ENCODE peak calls at places on chromosome 15, in five cellular contexts. H is neuronal stem cell, D is cardiac muscle cell, U is heart left ventricle, M is body of pancreas. C is an unnamed sample.

GRCh38 chr15:98123297-98123696 is 162.8 kb downstream of the ARRDC4 start:
- DNase-seq in H (no peak), D (no peak), U (no peak), M (no peak), C (no peak)

GRCh38 chr15:73010154-73011152 is 41.8 kb upstream of the NEO1 start:
- DNase-seq in H (no peak), D (no peak), U (no peak), M (no peak), C (no peak)

GRCh38 chr15:34795267-34796081 is at the start of gene ACTC1:
- DNase-seq in H (peak; percentile 46), D (peak; percentile 96), U (peak; percentile 94), M (peak; percentile 38), C (peak; percentile 82)

GRCh38 chr15:85543741-85544155 is 163.3 kb downstream of the AKAP13 start:
- DNase-seq in H (no peak), D (no peak), U (peak; percentile 78), M (peak; percentile 78), C (peak; percentile 35)

GRCh38 chr15:83940136-83940535 is 286.2 kb downstream of the ADAMTSL3 start:
- DNase-seq in H (no peak), D (no peak), U (no peak), M (no peak), C (no peak)

GRCh38 chr15:77584201-77584600 is 48.5 kb downstream of the LINGO1 start:
- DNase-seq in H (no peak), D (peak; percentile 64), U (no peak), M (no peak), C (peak; percentile 51)

GRCh38 chr15:83398591-83398990 is 48.5 kb upstream of the SH3GL3 start:
- DNase-seq in H (no peak), D (no peak), U (no peak), M (no peak), C (no peak)

GRCh38 chr15:73538123-73538522 is 95.1 kb downstream of the NPTN start:
- DNase-seq in H (no peak), D (no peak), U (no peak), M (no peak), C (no peak)

GRCh38 chr15:34942363-34942762 is 27.2 kb downstream of the AQR start:
- DNase-seq in H (no peak), D (no peak), U (no peak), M (no peak), C (no peak)

GRCh38 chr15:71111950-71112349 is 3.3 kb upstream of the THSD4 start:
- DNase-seq in H (no peak), D (no peak), U (no peak), M (no peak), C (no peak)

GRCh38 chr15:42060797-42061196 is 33.6 kb downstream of the PLA2G4D start:
- DNase-seq in H (no peak), D (no peak), U (no peak), M (peak; percentile 81), C (no peak)

GRCh38 chr15:75736256-75736655 is 23.6 kb upstream of the CSPG4 start:
- DNase-seq in H (no peak), D (no peak), U (no peak), M (no peak), C (no peak)

GRCh38 chr15:49847937-49848823 is 227.3 kb downstream of the DTWD1 start:
- DNase-seq in H (no peak), D (no peak), U (no peak), M (no peak), C (no peak)

GRCh38 chr15:33048255-33048654 is 146.3 kb downstream of the FMN1 start:
- DNase-seq in H (peak; percentile 36), D (no peak), U (no peak), M (no peak), C (no peak)

GRCh38 chr15:75234191-75234810 is 23.8 kb upstream of the GOLGA6C start:
- DNase-seq in H (no peak), D (no peak), U (no peak), M (no peak), C (no peak)

GRCh38 chr15:27570746-27571145 is 528.4 kb downstream of the OCA2 start:
- DNase-seq in H (no peak), D (no peak), U (no peak), M (no peak), C (no peak)

GRCh38 chr15:42728562-42728961 is 8.4 kb downstream of the CDAN1 start:
- DNase-seq in H (no peak), D (no peak), U (no peak), M (no peak), C (no peak)

GRCh38 chr15:42021593-42021992 is 751 bp upstream of the PLA2G4E start:
- DNase-seq in H (no peak), D (no peak), U (no peak), M (no peak), C (no peak)

GRCh38 chr15:62977952-62978811 is 64.4 kb upstream of the TPM1 start:
- DNase-seq in H (no peak), D (no peak), U (no peak), M (no peak), C (no peak)

GRCh38 chr15:63041402-63041977 is 1.1 kb upstream of the TPM1 start:
- DNase-seq in H (no peak), D (peak; percentile 43), U (no peak), M (no peak), C (no peak)

GRCh38 chr15:67066041-67067021 is 929 bp downstream of the SMAD3 start:
- DNase-seq in H (peak; percentile 58), D (peak; percentile 37), U (peak; percentile 45), M (peak; percentile 39), C (no peak)

GRCh38 chr15:46409879-46410278 is 775.0 kb downstream of the SQOR start:
- DNase-seq in H (no peak), D (no peak), U (no peak), M (no peak), C (no peak)

GRCh38 chr15:27336676-27337075 is 365.7 kb downstream of the GABRG3 start:
- DNase-seq in H (no peak), D (no peak), U (no peak), M (no peak), C (no peak)

DNA sequence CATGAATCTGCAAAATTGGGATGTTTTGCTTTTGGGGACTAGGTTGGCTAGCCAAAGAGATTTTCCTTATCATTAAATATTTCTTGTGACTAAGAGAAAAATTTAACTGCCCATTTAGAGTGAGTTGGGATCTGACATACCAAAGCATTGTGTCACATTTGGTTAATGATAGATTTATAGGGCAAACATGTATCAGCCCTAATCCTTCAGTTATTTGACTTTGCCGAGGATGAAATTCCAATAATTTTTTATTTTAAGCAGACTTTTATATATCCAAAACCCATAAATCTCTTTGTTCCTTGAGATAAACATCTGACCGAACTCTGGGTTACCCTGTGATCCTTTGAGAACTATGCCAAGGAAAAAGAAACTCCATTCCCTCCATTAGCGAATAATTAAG is 218.9 kb downstream of the CDIN1 start:
- DNase-seq in H (no peak), D (no peak), U (no peak), M (no peak), C (no peak)
- H3K27ac ChIP-seq in H (no peak overlapping the region), D (no peak overlapping the region), U (no peak overlapping the region), M (no peak overlapping the region), C (no peak overlapping the region)

DNA sequence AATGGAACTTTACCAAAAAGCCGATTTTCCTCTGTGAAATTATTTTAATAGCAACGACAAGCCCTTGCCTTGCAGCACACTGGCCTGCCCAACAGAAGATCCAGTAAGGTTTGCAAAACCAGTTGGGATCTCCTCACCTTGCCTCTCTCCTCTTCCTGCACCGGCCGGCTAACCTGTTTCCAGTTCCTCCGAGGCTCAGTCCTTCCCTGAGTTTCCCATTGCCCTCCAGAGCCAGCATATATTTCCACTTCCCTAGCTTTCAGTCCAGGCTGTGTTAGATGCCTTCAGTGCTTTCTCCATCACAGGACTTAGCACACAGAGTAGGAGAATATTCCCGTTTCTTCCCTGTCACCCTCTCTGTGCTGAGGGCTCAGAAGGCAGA is 60.3 kb downstream of the NOX5 start:
- DNase-seq in H (no peak), D (peak; percentile 62), U (no peak), M (peak; percentile 21), C (peak; percentile 64)
- H3K4me3 ChIP-seq in H (no peak overlapping the region), D (peak overlapping the region; percentile 68), U (peak overlapping the region; percentile 72), M (no peak overlapping the region), C (peak overlapping the region; percentile 86)

GRCh38 chr15:80526556-80527340 is 122.6 kb downstream of the ARNT2 start:
- DNase-seq in H (no peak), D (no peak), U (no peak), M (no peak), C (no peak)
- H3K27ac ChIP-seq in H (no peak overlapping the region), D (no peak overlapping the region), U (no peak overlapping the region), M (no peak overlapping the region), C (no peak overlapping the region)

GRCh38 chr15:101724675-101725005 is 367 bp upstream of the TARS3 start:
- DNase-seq in H (no peak), D (no peak), U (no peak), M (no peak), C (no peak)

GRCh38 chr15:101727186-101727585 is 2.9 kb upstream of the TARS3 start:
- DNase-seq in H (no peak), D (no peak), U (no peak), M (no peak), C (no peak)

GRCh38 chr15:101723161-101723873 is 956 bp downstream of the TARS3 start:
- DNase-seq in H (no peak), D (no peak), U (no peak), M (no peak), C (peak; percentile 5)

GRCh38 chr15:101723874-101724674 is at the start of gene TARS3:
- DNase-seq in H (peak; percentile 91), D (peak; percentile 94), U (peak; percentile 96), M (peak; percentile 96), C (peak; percentile 98)

GRCh38 chr15:101725073-101725472 is 800 bp upstream of the TARS3 start:
- DNase-seq in H (no peak), D (no peak), U (no peak), M (no peak), C (no peak)
- H3K4me3 ChIP-seq in H (no peak overlapping the region), D (no peak overlapping the region), U (peak overlapping the region; percentile 90), M (no peak overlapping the region), C (no peak overlapping the region)